ENCODE peak calls at places on chromosomes 2 and 18, in nine cellular contexts. D is H9; S is HCEC 1CT; X is GM23338; U is EH; R is MV-4-11; M is stimulated activated CD8-positive, alpha-beta memory T cell treated with anti-CD3 and anti-CD28 coated beads, Interleukin-7, amount 100 ng/mL, for 24 hours; O is left cardiac atrium; I is HTR-8/SVneo. F is an unnamed sample.

GRCh38 chr2:189681203-189681602 is 6.7 kb downstream of the ANKAR start:
- DNase-seq in D (no peak), S (no peak), X (no peak), U (no peak), M (no peak), I (no peak), R (no peak), O (no peak), F (no peak)

GRCh38 chr2:74862268-74862964 is 28.5 kb downstream of the HK2 start:
- DNase-seq in D (no peak), X (no peak), S (no peak), O (no peak), R (peak), I (no peak), M (no peak), U (no peak), F (no peak)

GRCh38 chr2:176491172-176491904 is 222.1 kb downstream of the MTX2 start:
- DNase-seq in M (no peak), D (no peak), R (peak), U (peak), X (peak), I (peak), S (peak), O (peak), F (peak)

GRCh38 chr2:183389546-183390080 is 265.4 kb downstream of the NUP35 start:
- DNase-seq in O (no peak), D (no peak), X (no peak), S (no peak), I (no peak), R (no peak), M (no peak), U (no peak), F (no peak)

GRCh38 chr18:51513525-51513924 is 316.0 kb upstream of the MEX3C start:
- DNase-seq in M (no peak), O (no peak), U (no peak), X (no peak), R (peak), S (no peak), D (no peak), I (no peak), F (no peak)

GRCh38 chr18:77207540-77207939 is 42.1 kb upstream of the GALR1 start:
- DNase-seq in D (peak), O (peak), R (peak), U (peak), M (no peak), X (peak), I (peak), S (peak), F (peak)

GRCh38 chr2:51031004-51031791 is 734 bp downstream of the NRXN1 start:
- DNase-seq in O (no peak), R (no peak), I (no peak), D (no peak), U (no peak), X (no peak), M (no peak), S (no peak), F (no peak)

GRCh38 chr2:120880381-120880780 is 144.7 kb downstream of the GLI2 start:
- DNase-seq in I (no peak), M (no peak), X (no peak), U (no peak), D (no peak), S (no peak), R (no peak), O (no peak), F (no peak)

GRCh38 chr2:125471963-125472362 is 1184.0 kb upstream of the GYPC start:
- DNase-seq in I (no peak), D (peak), R (no peak), U (peak), X (peak), S (no peak), M (no peak), O (no peak), F (no peak)

GRCh38 chr2:102703748-102704147 is 58.1 kb upstream of the TMEM182 start:
- DNase-seq in X (peak), I (peak), D (no peak), R (peak), M (no peak), U (peak), S (peak), O (no peak), F (no peak)

GRCh38 chr2:30979822-30980245 is 158.4 kb downstream of the GALNT14 start:
- DNase-seq in S (peak), U (peak), X (peak), D (no peak), M (no peak), O (peak), I (peak), R (no peak), F (peak)

GRCh38 chr18:39862341-39862740 is 2092.7 kb upstream of the PIK3C3 start:
- DNase-seq in U (no peak), D (no peak), M (no peak), X (no peak), R (no peak), I (no peak), O (peak), S (peak), F (no peak)

GRCh38 chr2:25032094-25032493 is 9.8 kb upstream of the EFR3B start:
- DNase-seq in D (no peak), U (peak), S (no peak), R (peak), I (no peak), M (no peak), X (no peak), O (no peak), F (no peak)

GRCh38 chr18:21335927-21336488 is 94.0 kb downstream of the GREB1L start:
- DNase-seq in M (no peak), U (no peak), S (no peak), D (no peak), X (no peak), O (no peak), R (no peak), I (no peak), F (no peak)

GRCh38 chr2:164009801-164010337 is 274.1 kb upstream of the FIGN start:
- DNase-seq in D (no peak), S (no peak), M (no peak), X (no peak), O (no peak), R (no peak), U (no peak), I (no peak), F (no peak)

GRCh38 chr2:162915858-162916257 is 77.3 kb upstream of the KCNH7 start:
- DNase-seq in O (no peak), X (no peak), D (no peak), U (no peak), S (no peak), M (no peak), I (no peak), R (no peak), F (no peak)

GRCh38 chr2:240498171-240498957 is 59.4 kb downstream of the ANKMY1 start:
- DNase-seq in S (no peak), I (no peak), D (no peak), X (no peak), M (no peak), U (no peak), O (no peak), R (no peak), F (no peak)

GRCh38 chr2:8134105-8134903 is 547.6 kb upstream of the ID2 start:
- DNase-seq in R (peak), I (no peak), X (no peak), U (no peak), M (no peak), S (no peak), O (no peak), D (no peak), F (no peak)

GRCh38 chr2:186772579-186772978 is 76.4 kb downstream of the ZSWIM2 start:
- DNase-seq in I (no peak), R (no peak), O (no peak), S (no peak), U (no peak), M (no peak), D (no peak), X (no peak), F (no peak)

GRCh38 chr2:129877289-129877741 is 102.2 kb upstream of the RAB6C start:
- DNase-seq in O (peak), X (peak), R (peak), D (peak), U (peak), M (peak), S (no peak), I (peak), F (peak)

GRCh38 chr18:32695534-32695933 is 77.3 kb downstream of the KLHL14 start:
- DNase-seq in O (no peak), D (no peak), M (no peak), R (no peak), I (no peak), U (no peak), X (no peak), S (no peak), F (no peak)

GRCh38 chr18:43001821-43002220 is 113.7 kb downstream of the RIT2 start:
- DNase-seq in R (no peak), S (peak), O (no peak), X (no peak), M (no peak), U (no peak), D (no peak), I (no peak), F (no peak)

GRCh38 chr2:106085441-106085911 is 108.6 kb downstream of the UXS1 start:
- DNase-seq in R (peak), M (no peak), O (no peak), U (peak), I (no peak), D (no peak), X (peak), S (peak), F (no peak)

GRCh38 chr2:107698861-107699260 is 127.8 kb upstream of the RGPD4 start:
- DNase-seq in S (no peak), R (no peak), X (no peak), D (no peak), U (no peak), O (no peak), I (no peak), M (no peak), F (no peak)

GRCh38 chr18:58190842-58191530 is 147.0 kb downstream of the NEDD4L start:
- DNase-seq in I (no peak), O (no peak), U (peak), X (no peak), R (no peak), S (no peak), M (no peak), D (no peak), F (no peak)

GRCh38 chr18:464311-464659 is 36.2 kb downstream of the COLEC12 start:
- DNase-seq in X (no peak), S (no peak), D (no peak), O (no peak), I (no peak), M (no peak), U (no peak), R (peak), F (no peak)

GRCh38 chr18:24987933-24988840 is 363.8 kb downstream of the ZNF521 start:
- DNase-seq in I (no peak), O (peak), U (no peak), D (peak), X (no peak), R (no peak), M (no peak), S (no peak), F (peak)

GRCh38 chr2:106163948-106164580 is 30.0 kb downstream of the UXS1 start:
- DNase-seq in D (no peak), I (no peak), M (no peak), O (no peak), U (peak), X (peak), R (no peak), S (no peak), F (no peak)

GRCh38 chr18:7000484-7001096 is 117.0 kb downstream of the LAMA1 start:
- DNase-seq in S (no peak), I (peak), U (peak), R (no peak), D (no peak), X (peak), M (no peak), O (no peak), F (no peak)

GRCh38 chr2:219177594-219178376 is at the start of gene RETREG2:
- DNase-seq in R (peak), I (peak), O (peak), M (peak), S (peak), U (peak), X (peak), D (peak), F (peak)

GRCh38 chr2:120436460-120436739 is 90.5 kb downstream of the INHBB start:
- DNase-seq in O (no peak), X (no peak), D (peak), U (peak), M (no peak), S (no peak), I (no peak), R (no peak), F (peak)

GRCh38 chr2:9686061-9686460 is 55.3 kb upstream of the YWHAQ start:
- DNase-seq in O (no peak), X (peak), S (no peak), D (no peak), I (no peak), R (no peak), M (no peak), U (no peak), F (no peak)

GRCh38 chr2:5938566-5938896 is 246.3 kb downstream of the SOX11 start:
- DNase-seq in U (no peak), D (no peak), X (peak), R (no peak), I (no peak), O (no peak), M (no peak), S (no peak), F (no peak)